ENCODE peak calls at places on chromosome 17, in five cellular contexts. V, R, U, A and C are unnamed samples.

GRCh38 chr17:66860204-66860603 is 25.3 kb downstream of the CACNG5 start:
- DNase-seq in R (no peak), U (no peak), V (no peak), A (no peak), C (no peak)

GRCh38 chr17:30429155-30429554 is 48.1 kb upstream of the GOSR1 start:
- DNase-seq in V (no peak), R (peak; percentile 44), A (no peak), U (no peak), C (no peak)

GRCh38 chr17:77810536-77810935 is 148.0 kb upstream of the TNRC6C start:
- DNase-seq in A (no peak), U (peak; percentile 56), R (peak; percentile 81), V (no peak), C (no peak)

GRCh38 chr17:4040784-4041183 is 76.5 kb upstream of the ATP2A3 start:
- DNase-seq in U (no peak), R (no peak), V (no peak), A (no peak), C (peak; percentile 21)

GRCh38 chr17:78541488-78542237 is 35.5 kb downstream of the DNAH17 start:
- DNase-seq in A (no peak), U (no peak), R (no peak), V (no peak), C (no peak)

GRCh38 chr17:75881678-75882454 is 3.5 kb upstream of the TRIM47 start:
- DNase-seq in U (no peak), R (no peak), A (no peak), V (no peak), C (no peak)

GRCh38 chr17:48374650-48375230 is 55.3 kb downstream of the SKAP1 start:
- DNase-seq in U (peak; percentile 37), R (no peak), V (no peak), A (peak; percentile 61), C (peak; percentile 49)

GRCh38 chr17:2048805-2049204 is 6.1 kb upstream of the HIC1 start:
- DNase-seq in U (no peak), R (no peak), A (no peak), V (no peak), C (no peak)

GRCh38 chr17:8742828-8743227 is 1.8 kb downstream of the CCDC42 start:
- DNase-seq in A (no peak), U (no peak), V (no peak), R (no peak), C (no peak)

GRCh38 chr17:61409301-61410099 is 9.9 kb downstream of the TBX2 start:
- DNase-seq in U (peak; percentile 44), R (peak; percentile 94), V (no peak), A (no peak), C (no peak)

GRCh38 chr17:43406676-43407645 is 8.2 kb downstream of the ARL4D start:
- DNase-seq in A (no peak), R (peak; percentile 77), U (no peak), V (peak; percentile 66), C (no peak)